ENCODE peak calls at places on chromosomes 1 and 21, in six cellular contexts. One of them, this sample, is unnamed.

GRCh38 chr1:214514032-214514818 is 37.2 kb downstream of the PTPN14 start:
- DNase-seq in tibial nerve: no peak
- DNase-seq in dorsolateral prefrontal cortex: no peak
- DNase-seq in kidney epithelial cell: no peak
- DNase-seq in astrocyte of the spinal cord: peak
- DNase-seq in HCT116: no peak
- DNase-seq in this sample: no peak

GRCh38 chr1:30686236-30686635 is 37.1 kb downstream of the MATN1 start:
- DNase-seq in dorsolateral prefrontal cortex: no peak
- DNase-seq in kidney epithelial cell: no peak
- DNase-seq in tibial nerve: no peak
- DNase-seq in HCT116: no peak
- DNase-seq in astrocyte of the spinal cord: no peak
- DNase-seq in this sample: no peak

GRCh38 chr1:224353975-224354930 is 2.4 kb upstream of the CNIH4 start:
- DNase-seq in kidney epithelial cell: no peak
- DNase-seq in astrocyte of the spinal cord: no peak
- DNase-seq in dorsolateral prefrontal cortex: no peak
- DNase-seq in tibial nerve: no peak
- DNase-seq in HCT116: no peak
- DNase-seq in this sample: no peak

GRCh38 chr1:33176362-33176850 is 5.4 kb downstream of the TRIM62 start:
- DNase-seq in tibial nerve: no peak
- DNase-seq in dorsolateral prefrontal cortex: no peak
- DNase-seq in astrocyte of the spinal cord: no peak
- DNase-seq in HCT116: no peak
- DNase-seq in kidney epithelial cell: no peak
- DNase-seq in this sample: no peak

GRCh38 chr1:7704214-7705047 is 66.7 kb upstream of the VAMP3 start:
- DNase-seq in HCT116: peak
- DNase-seq in astrocyte of the spinal cord: peak
- DNase-seq in dorsolateral prefrontal cortex: peak
- DNase-seq in kidney epithelial cell: peak
- DNase-seq in tibial nerve: peak
- DNase-seq in this sample: peak

GRCh38 chr21:27805696-27806095 is 838.8 kb upstream of the ADAMTS5 start:
- DNase-seq in tibial nerve: no peak
- DNase-seq in astrocyte of the spinal cord: no peak
- DNase-seq in kidney epithelial cell: no peak
- DNase-seq in dorsolateral prefrontal cortex: no peak
- DNase-seq in HCT116: no peak
- DNase-seq in this sample: no peak

GRCh38 chr1:54945393-54945936 is 35.0 kb upstream of the TMEM61 start:
- DNase-seq in astrocyte of the spinal cord: no peak
- DNase-seq in tibial nerve: no peak
- DNase-seq in dorsolateral prefrontal cortex: no peak
- DNase-seq in kidney epithelial cell: no peak
- DNase-seq in HCT116: no peak
- DNase-seq in this sample: no peak

GRCh38 chr1:75310067-75310466 is 175.9 kb downstream of the LHX8 start:
- DNase-seq in HCT116: no peak
- DNase-seq in astrocyte of the spinal cord: peak
- DNase-seq in tibial nerve: no peak
- DNase-seq in kidney epithelial cell: no peak
- DNase-seq in dorsolateral prefrontal cortex: no peak
- DNase-seq in this sample: no peak

GRCh38 chr1:153561401-153561985 is 4.2 kb downstream of the S100A2 start:
- DNase-seq in tibial nerve: no peak
- DNase-seq in dorsolateral prefrontal cortex: no peak
- DNase-seq in kidney epithelial cell: no peak
- DNase-seq in HCT116: no peak
- DNase-seq in astrocyte of the spinal cord: no peak
- DNase-seq in this sample: no peak

GRCh38 chr21:36125513-36126121 is 9.3 kb upstream of the CBR3 start:
- DNase-seq in dorsolateral prefrontal cortex: peak
- DNase-seq in kidney epithelial cell: no peak
- DNase-seq in astrocyte of the spinal cord: peak
- DNase-seq in tibial nerve: peak
- DNase-seq in HCT116: no peak
- DNase-seq in this sample: peak

GRCh38 chr1:71861022-71861421 is 421.3 kb downstream of the NEGR1 start:
- DNase-seq in tibial nerve: no peak
- DNase-seq in HCT116: no peak
- DNase-seq in dorsolateral prefrontal cortex: no peak
- DNase-seq in astrocyte of the spinal cord: peak
- DNase-seq in kidney epithelial cell: no peak
- DNase-seq in this sample: no peak

GRCh38 chr1:6157132-6157527 is 23.0 kb downstream of the CHD5 start:
- DNase-seq in kidney epithelial cell: no peak
- DNase-seq in astrocyte of the spinal cord: peak
- DNase-seq in dorsolateral prefrontal cortex: no peak
- DNase-seq in HCT116: no peak
- DNase-seq in tibial nerve: no peak
- DNase-seq in this sample: no peak

GRCh38 chr1:107139833-107140702 is 771 bp upstream of the NTNG1 start:
- DNase-seq in dorsolateral prefrontal cortex: peak
- DNase-seq in astrocyte of the spinal cord: peak
- DNase-seq in tibial nerve: no peak
- DNase-seq in HCT116: no peak
- DNase-seq in kidney epithelial cell: no peak
- DNase-seq in this sample: peak

GRCh38 chr1:227273557-227273956 is 44.7 kb downstream of the CDC42BPA start:
- DNase-seq in HCT116: no peak
- DNase-seq in astrocyte of the spinal cord: peak
- DNase-seq in tibial nerve: no peak
- DNase-seq in kidney epithelial cell: peak
- DNase-seq in dorsolateral prefrontal cortex: no peak
- DNase-seq in this sample: no peak

GRCh38 chr1:212166296-212167039 is 118.7 kb upstream of the PPP2R5A start:
- DNase-seq in kidney epithelial cell: no peak
- DNase-seq in tibial nerve: no peak
- DNase-seq in HCT116: no peak
- DNase-seq in dorsolateral prefrontal cortex: no peak
- DNase-seq in astrocyte of the spinal cord: no peak
- DNase-seq in this sample: no peak

DNA sequence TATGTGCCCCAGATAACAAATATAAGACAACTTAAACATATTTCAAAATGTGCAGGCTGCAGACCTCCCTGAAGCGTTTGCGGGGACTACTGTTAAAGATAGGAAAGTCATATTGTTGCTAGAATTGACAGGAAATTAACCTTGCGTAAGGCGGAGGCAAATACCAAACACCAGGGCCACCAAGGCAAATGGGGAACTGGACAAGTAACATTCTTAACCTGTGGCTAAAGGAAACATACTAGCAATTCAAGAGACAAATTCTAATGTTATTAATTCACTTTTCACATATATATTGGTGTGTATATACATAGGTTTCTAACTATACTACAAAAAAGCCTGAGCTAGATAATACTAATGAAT is 6.8 kb downstream of the HAPLN2 start:
- DNase-seq in HCT116: no peak
- DNase-seq in tibial nerve: no peak
- DNase-seq in dorsolateral prefrontal cortex: no peak
- DNase-seq in astrocyte of the spinal cord: no peak
- DNase-seq in kidney epithelial cell: no peak
- DNase-seq in this sample: no peak
- TF ChIP-seq CTCF in HCT116: no peak
- TF ChIP-seq CTCF in tibial nerve: no peak
- TF ChIP-seq CTCF in dorsolateral prefrontal cortex: no peak
- TF ChIP-seq CTCF in astrocyte of the spinal cord: no peak
- TF ChIP-seq CTCF in kidney epithelial cell: no peak
- TF ChIP-seq CTCF in this sample: no peak

GRCh38 chr1:93581917-93582850 is 99.5 kb downstream of the BCAR3 start:
- DNase-seq in HCT116: no peak
- DNase-seq in tibial nerve: no peak
- DNase-seq in kidney epithelial cell: no peak
- DNase-seq in astrocyte of the spinal cord: no peak
- DNase-seq in dorsolateral prefrontal cortex: no peak
- DNase-seq in this sample: no peak
- TF ChIP-seq CTCF in HCT116: no peak
- TF ChIP-seq CTCF in tibial nerve: no peak
- TF ChIP-seq CTCF in kidney epithelial cell: no peak
- TF ChIP-seq CTCF in astrocyte of the spinal cord: no peak
- TF ChIP-seq CTCF in dorsolateral prefrontal cortex: no peak
- TF ChIP-seq CTCF in this sample: no peak

GRCh38 chr1:232628335-232629214 is 1.4 kb downstream of the SIPA1L2 start:
- DNase-seq in kidney epithelial cell: no peak
- DNase-seq in dorsolateral prefrontal cortex: no peak
- DNase-seq in astrocyte of the spinal cord: peak
- DNase-seq in tibial nerve: no peak
- DNase-seq in HCT116: no peak
- DNase-seq in this sample: no peak
- TF ChIP-seq CTCF in kidney epithelial cell: peak
- TF ChIP-seq CTCF in dorsolateral prefrontal cortex: no peak
- TF ChIP-seq CTCF in astrocyte of the spinal cord: peak
- TF ChIP-seq CTCF in tibial nerve: peak
- TF ChIP-seq CTCF in HCT116: no peak
- TF ChIP-seq CTCF in this sample: no peak

GRCh38 chr1:65059930-65060538 is 88.0 kb upstream of the AK4 start:
- DNase-seq in astrocyte of the spinal cord: peak
- DNase-seq in kidney epithelial cell: no peak
- DNase-seq in HCT116: peak
- DNase-seq in dorsolateral prefrontal cortex: no peak
- DNase-seq in tibial nerve: no peak
- DNase-seq in this sample: no peak

GRCh38 chr1:65065535-65066378 is 82.2 kb upstream of the AK4 start:
- DNase-seq in astrocyte of the spinal cord: no peak
- DNase-seq in kidney epithelial cell: no peak
- DNase-seq in dorsolateral prefrontal cortex: no peak
- DNase-seq in tibial nerve: no peak
- DNase-seq in HCT116: no peak
- DNase-seq in this sample: no peak

GRCh38 chr1:65062339-65062738 is 85.7 kb upstream of the AK4 start:
- DNase-seq in astrocyte of the spinal cord: no peak
- DNase-seq in HCT116: no peak
- DNase-seq in kidney epithelial cell: no peak
- DNase-seq in tibial nerve: no peak
- DNase-seq in dorsolateral prefrontal cortex: no peak
- DNase-seq in this sample: no peak

GRCh38 chr1:65066379-65066765 is 81.6 kb upstream of the AK4 start:
- DNase-seq in tibial nerve: no peak
- DNase-seq in kidney epithelial cell: no peak
- DNase-seq in dorsolateral prefrontal cortex: no peak
- DNase-seq in astrocyte of the spinal cord: no peak
- DNase-seq in HCT116: no peak
- DNase-seq in this sample: no peak

GRCh38 chr1:65063025-65063424 is 85.0 kb upstream of the AK4 start:
- DNase-seq in kidney epithelial cell: no peak
- DNase-seq in dorsolateral prefrontal cortex: no peak
- DNase-seq in HCT116: no peak
- DNase-seq in astrocyte of the spinal cord: no peak
- DNase-seq in tibial nerve: no peak
- DNase-seq in this sample: no peak
- TF ChIP-seq CTCF in kidney epithelial cell: peak
- TF ChIP-seq CTCF in dorsolateral prefrontal cortex: no peak
- TF ChIP-seq CTCF in HCT116: peak
- TF ChIP-seq CTCF in astrocyte of the spinal cord: no peak
- TF ChIP-seq CTCF in tibial nerve: peak
- TF ChIP-seq CTCF in this sample: no peak

GRCh38 chr21:38628426-38628825 is 130.1 kb upstream of the ERG start:
- DNase-seq in tibial nerve: no peak
- DNase-seq in dorsolateral prefrontal cortex: no peak
- DNase-seq in HCT116: no peak
- DNase-seq in kidney epithelial cell: no peak
- DNase-seq in astrocyte of the spinal cord: no peak
- DNase-seq in this sample: no peak
- TF ChIP-seq CTCF in tibial nerve: no peak
- TF ChIP-seq CTCF in dorsolateral prefrontal cortex: no peak
- TF ChIP-seq CTCF in HCT116: peak
- TF ChIP-seq CTCF in kidney epithelial cell: no peak
- TF ChIP-seq CTCF in astrocyte of the spinal cord: no peak
- TF ChIP-seq CTCF in this sample: no peak

This sample was measured in GM13976.